ENCODE peak calls at places on chromosomes 5 and 9, in ten cellular contexts. K is HepG2, Y is GM12878, I is IMR-90, U is HCT116, D is transverse colon, O is breast epithelium, L is heart left ventricle, H is upper lobe of left lung, S is stomach. E is an unnamed sample. For H3K27me3, the result is how much of the 10 kb centered on the place peaks cover.

GRCh38 chr5:84830265-84830664 is 445.6 kb upstream of the EDIL3 start:
- DNase-seq in L (peak), U (no peak), D (no peak), S (no peak), K (no peak), Y (no peak), H (no peak), O (no peak), I (no peak), E (no peak)

GRCh38 chr9:16138961-16139441 is 586.2 kb downstream of the CCDC171 start:
- DNase-seq in H (no peak), Y (no peak), O (peak), D (no peak), S (no peak), U (no peak), L (no peak), K (no peak), I (peak), E (no peak)

GRCh38 chr9:97860451-97861147 is 7.6 kb downstream of the FOXE1 start:
- DNase-seq in I (no peak), U (no peak), L (no peak), S (no peak), H (no peak), Y (no peak), D (no peak), K (no peak), O (no peak), E (no peak)

GRCh38 chr5:75054110-75054930 is 2.0 kb upstream of the GCNT4 start:
- DNase-seq in K (no peak), D (peak), Y (no peak), S (peak), I (peak), H (peak), O (peak), L (no peak), U (no peak), E (peak)

GRCh38 chr5:83467315-83468044 is 4.1 kb upstream of the VCAN start:
- DNase-seq in O (no peak), K (no peak), L (peak), U (no peak), H (no peak), Y (no peak), D (no peak), I (peak), S (no peak), E (peak)

GRCh38 chr5:128920345-128921215 is 44.7 kb upstream of the SLC27A6 start:
- DNase-seq in U (peak), K (no peak), O (no peak), D (no peak), I (peak), L (no peak), S (no peak), Y (no peak), H (no peak), E (no peak)

GRCh38 chr9:14485366-14485765 is 171.4 kb upstream of the NFIB start:
- DNase-seq in U (no peak), H (no peak), K (no peak), L (no peak), O (no peak), Y (no peak), I (peak), S (no peak), D (no peak), E (no peak)

GRCh38 chr5:38551020-38552017 is 5.1 kb downstream of the LIFR start:
- DNase-seq in S (no peak), L (no peak), H (no peak), Y (no peak), D (no peak), O (no peak), I (peak), K (peak), U (peak), E (no peak)

GRCh38 chr5:80246995-80247729 is 8.7 kb downstream of the SERINC5 start:
- DNase-seq in H (peak), K (peak), O (peak), I (peak), Y (peak), U (peak), S (peak), D (peak), L (no peak), E (peak)

GRCh38 chr9:17635115-17635890 is 56.4 kb downstream of the SH3GL2 start:
- DNase-seq in K (no peak), L (no peak), H (no peak), U (no peak), Y (no peak), I (no peak), S (no peak), D (no peak), O (no peak), E (no peak)

GRCh38 chr9:128724744-128725211 is 851 bp upstream of the ZDHHC12 start:
- DNase-seq in O (peak), D (peak), I (peak), Y (peak), L (peak), H (peak), S (peak), U (peak), K (peak), E (peak)

GRCh38 chr9:126791406-126792230 is 13.2 kb upstream of the ZBTB43 start:
- DNase-seq in D (no peak), I (peak), Y (no peak), U (no peak), K (peak), L (no peak), H (peak), S (no peak), O (peak), E (peak)

GRCh38 chr9:68560131-68560844 is 19.6 kb upstream of the TMEM252 start:
- DNase-seq in U (peak), Y (no peak), O (no peak), S (peak), H (peak), I (peak), L (peak), K (peak), D (peak), E (peak)

GRCh38 chr5:1648806-1649205 is 125.0 kb upstream of the LPCAT1 start:
- DNase-seq in D (no peak), H (no peak), U (no peak), S (no peak), L (no peak), Y (no peak), I (no peak), K (no peak), O (no peak), E (no peak)

GRCh38 chr9:37056521-37056920 is 22.5 kb upstream of the PAX5 start:
- DNase-seq in D (no peak), U (no peak), L (no peak), I (no peak), Y (no peak), O (no peak), H (no peak), K (no peak), S (no peak), E (no peak)

GRCh38 chr5:167850901-167851300 is 440.5 kb upstream of the WWC1 start:
- DNase-seq in L (no peak), O (no peak), Y (no peak), D (no peak), U (no peak), H (no peak), I (no peak), S (no peak), K (no peak), E (no peak)

GRCh38 chr5:1789838-1790462 is 9.7 kb downstream of the MRPL36 start:
- DNase-seq in K (no peak), D (no peak), S (no peak), I (peak), Y (no peak), U (no peak), O (no peak), H (no peak), L (no peak), E (peak)

GRCh38 chr9:99140685-99141314 is 35.9 kb downstream of the TGFBR1 start:
- DNase-seq in L (no peak), U (peak), K (peak), H (peak), D (peak), S (no peak), O (no peak), Y (no peak), I (peak), E (peak)

GRCh38 chr5:142911775-142912174 is 141.6 kb downstream of the ARHGAP26 start:
- DNase-seq in Y (no peak), I (no peak), L (no peak), U (no peak), K (no peak), D (no peak), H (no peak), S (no peak), O (no peak), E (no peak)

GRCh38 chr5:71769265-71769664 is 50.2 kb downstream of the CARTPT start:
- DNase-seq in D (no peak), S (no peak), Y (no peak), I (no peak), O (no peak), H (no peak), L (no peak), K (no peak), U (no peak), E (no peak)

GRCh38 chr5:80885698-80886000 is 74.5 kb upstream of the RASGRF2 start:
- DNase-seq in Y (no peak), O (no peak), I (no peak), L (no peak), U (no peak), H (no peak), S (no peak), K (peak), D (no peak), E (no peak)

GRCh38 chr5:55226027-55226933 is 835 bp downstream of the MCIDAS start:
- DNase-seq in K (peak), L (peak), H (no peak), U (peak), S (peak), I (peak), O (no peak), D (peak), Y (no peak), E (no peak)

GRCh38 chr5:149954798-149955197 is 5.8 kb upstream of the SLC26A2 start:
- DNase-seq in D (no peak), H (no peak), L (no peak), S (no peak), O (no peak), I (no peak), U (no peak), Y (no peak), K (no peak), E (no peak)

GRCh38 chr5:149956685-149957084 is 3.9 kb upstream of the SLC26A2 start:
- DNase-seq in Y (no peak), D (peak), L (no peak), S (no peak), H (no peak), K (no peak), I (no peak), O (no peak), U (no peak), E (no peak)

GRCh38 chr5:149959406-149960236 is 937 bp upstream of the SLC26A2 start:
- DNase-seq in K (no peak), D (no peak), Y (peak), O (no peak), U (peak), I (peak), H (no peak), L (no peak), S (no peak), E (no peak)

GRCh38 chr5:149960272-149961185 is at the start of gene SLC26A2:
- DNase-seq in L (peak), U (peak), K (peak), S (peak), D (peak), Y (peak), O (peak), H (peak), I (peak), E (peak)

GRCh38 chr5:149957855-149958254 is 2.7 kb upstream of the SLC26A2 start:
- DNase-seq in O (no peak), H (no peak), Y (no peak), D (no peak), U (no peak), S (no peak), L (no peak), I (no peak), K (peak), E (no peak)
- H3K27me3 ChIP-seq in O (under half), H (under half), Y (under half), D (under half), U (under half), S (under half), L (under half), I (under half), K (under half), E (under half)

DNA sequence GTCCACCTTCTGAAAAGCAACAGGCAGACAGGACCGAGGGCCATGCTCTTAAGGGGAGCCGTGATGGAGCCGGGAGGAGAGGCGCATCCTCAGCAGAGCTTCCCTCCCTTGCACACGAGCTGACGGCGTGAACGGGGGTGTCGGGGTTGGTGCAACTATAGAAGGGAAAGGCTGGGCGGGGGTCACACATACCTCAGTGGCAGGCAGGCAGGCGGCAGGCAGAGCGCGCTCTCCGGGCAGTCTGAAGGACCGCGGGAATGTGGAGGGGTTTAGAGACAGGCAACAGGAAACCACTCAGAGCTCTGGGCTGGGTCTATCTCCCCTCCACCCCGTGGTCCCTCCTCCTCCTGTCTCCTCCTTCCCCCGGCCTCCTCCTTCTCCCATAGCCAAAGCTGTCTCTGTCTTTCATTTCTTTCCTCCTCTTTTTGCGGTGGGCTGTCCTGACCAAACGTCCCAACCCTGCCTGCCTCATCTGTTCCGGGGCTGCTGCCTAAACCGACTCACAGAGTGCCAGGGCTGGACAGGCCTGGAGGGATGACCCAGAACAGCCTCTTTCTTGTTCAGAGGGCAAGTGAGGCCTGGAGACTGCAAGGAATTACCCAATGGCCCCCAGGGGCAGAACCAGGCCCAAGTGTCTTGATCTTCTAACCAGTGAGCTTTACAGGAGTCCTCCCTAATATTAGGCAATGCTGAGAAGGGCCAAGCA is at the start of gene SPARC:
- DNase-seq in D (peak), L (peak), K (no peak), O (peak), S (no peak), I (peak), U (no peak), H (peak), Y (no peak), E (peak)
- TF ChIP-seq POLR2A in D (peak), L (no peak), K (no peak), O (peak), S (no peak), I (peak), U (no peak), H (peak), Y (peak), E (peak)

GRCh38 chr9:93960221-93960970 is 5.2 kb upstream of the BARX1 start:
- DNase-seq in H (no peak), S (peak), U (no peak), O (no peak), I (no peak), K (no peak), L (peak), D (peak), Y (no peak), E (peak)
- H3K27me3 ChIP-seq in H (half or more), S (half or more), U (under half), O (under half), I (half or more), K (under half), L (half or more), D (half or more), Y (under half), E (half or more)

DNA sequence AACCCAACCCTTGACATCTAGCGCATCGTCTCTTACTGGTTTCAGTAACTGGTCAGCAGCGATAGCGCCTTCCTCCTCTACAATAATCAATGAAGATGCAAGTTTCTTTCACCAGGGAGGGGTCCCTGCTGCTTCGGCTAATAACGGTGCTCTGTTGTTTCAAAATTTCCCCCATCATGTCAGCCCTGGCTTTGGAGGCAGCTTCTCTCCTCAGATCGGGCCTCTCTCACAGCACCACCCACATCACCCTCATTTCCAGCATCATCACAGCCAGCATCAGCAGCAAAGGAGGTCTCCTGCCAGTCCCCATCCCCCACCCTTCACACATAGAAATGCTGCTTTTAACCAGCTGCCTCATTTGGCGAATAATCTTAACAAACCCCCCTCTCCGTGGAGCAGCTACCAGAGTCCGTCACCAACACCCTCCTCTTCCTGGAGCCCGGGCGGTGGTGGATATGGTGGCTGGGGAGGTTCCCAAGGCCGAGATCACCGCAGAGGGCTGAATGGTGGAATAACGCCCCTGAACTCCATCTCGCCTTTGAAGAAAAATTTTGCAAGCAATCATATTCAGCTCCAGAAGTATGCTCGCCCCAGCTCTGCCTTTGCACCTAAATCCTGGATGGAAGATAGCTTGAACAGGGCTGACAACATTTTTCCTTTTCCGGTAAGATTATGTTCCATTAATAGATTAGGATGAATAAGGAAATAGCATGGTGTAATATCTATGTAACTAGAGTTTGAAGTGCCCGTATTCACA is 2.2 kb downstream of the CPEB4 start:
- DNase-seq in H (peak), S (no peak), D (no peak), O (no peak), K (no peak), L (no peak), I (peak), Y (no peak), U (no peak), E (peak)
- TF ChIP-seq POLR2A in H (no peak), S (no peak), D (no peak), O (no peak), K (no peak), L (no peak), I (no peak), Y (no peak), U (no peak), E (no peak)

DNA sequence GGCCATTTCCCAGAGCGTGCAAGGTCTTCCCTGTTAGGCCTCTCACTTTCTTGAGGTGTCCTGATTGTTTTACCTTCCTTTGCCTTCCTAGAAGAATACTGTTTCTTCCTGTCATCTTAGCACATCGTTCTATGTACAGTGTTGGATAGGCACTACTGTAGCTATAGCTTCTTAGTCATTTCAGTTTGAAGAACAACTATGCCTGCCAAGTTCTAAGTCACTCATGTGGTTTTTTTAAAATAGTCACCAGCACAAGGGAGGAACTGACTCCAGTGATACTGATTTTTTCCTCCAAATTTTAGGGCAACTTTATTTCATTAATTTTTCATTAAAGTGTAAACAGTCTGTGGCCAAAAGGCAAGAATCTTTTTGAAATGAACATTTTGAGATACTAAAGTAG is 122.4 kb upstream of the NR5A1 start:
- DNase-seq in D (no peak), Y (no peak), O (no peak), S (no peak), U (no peak), I (peak), K (no peak), H (no peak), L (no peak), E (no peak)
- H3K27me3 ChIP-seq in D (under half), Y (under half), O (under half), S (under half), U (under half), I (under half), K (under half), H (under half), L (under half), E (under half)

DNA sequence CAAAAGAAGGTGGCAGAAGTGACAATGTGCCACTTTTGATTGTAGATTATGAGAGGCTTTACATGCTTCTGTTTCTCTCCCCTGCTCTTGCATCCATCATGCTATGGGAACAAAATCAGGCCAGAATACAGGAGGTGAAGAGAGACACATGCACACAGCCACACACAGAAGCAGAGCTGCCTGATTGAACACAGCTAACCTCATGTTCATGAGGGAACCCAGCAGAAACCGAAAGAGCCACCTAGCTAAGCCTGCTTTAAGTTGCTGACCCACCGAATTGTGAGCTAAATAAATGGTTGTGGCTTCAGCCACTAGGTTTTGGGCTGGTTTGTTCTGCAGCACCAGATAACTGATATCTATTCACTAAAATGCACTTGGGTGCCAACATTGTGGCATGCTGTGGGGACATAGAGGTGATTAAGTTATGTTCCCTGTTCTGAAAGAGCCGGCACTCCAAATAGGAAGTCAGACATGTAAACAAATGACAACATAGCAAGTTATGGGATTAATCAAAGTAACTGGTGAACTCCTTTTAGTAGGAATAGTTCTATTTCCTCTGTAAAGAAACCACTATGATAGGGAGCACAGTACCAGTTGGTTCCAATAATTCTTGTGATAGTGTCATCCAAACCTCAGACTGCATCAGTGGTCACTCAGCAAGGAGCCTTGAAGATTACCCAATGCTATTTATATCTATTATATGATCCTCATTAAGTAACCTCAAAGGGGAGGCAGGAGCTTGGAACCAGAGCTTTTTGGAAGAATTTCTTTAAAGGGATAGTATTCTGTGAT is 93.7 kb upstream of the TNC start:
- DNase-seq in U (no peak), D (no peak), K (no peak), O (no peak), I (peak), S (no peak), H (no peak), Y (peak), L (no peak), E (no peak)
- TF ChIP-seq POLR2A in U (no peak), D (no peak), K (no peak), O (no peak), I (no peak), S (no peak), H (no peak), Y (peak), L (no peak), E (no peak)